ENCODE peak calls at places on chromosomes 12 and 14, in five cellular contexts. U is A549, S is SK-N-SH, M is HCT116, G is K562. K is an unnamed sample.

GRCh38 chr12:124389537-124390441 is 94.9 kb downstream of the RFLNA start:
- DNase-seq in S (no peak), U (no peak), M (no peak), G (no peak), K (no peak)

GRCh38 chr12:108568653-108569154 is 6.3 kb downstream of the ISCU start:
- DNase-seq in G (no peak), U (no peak), S (no peak), M (no peak), K (no peak)

GRCh38 chr14:72741836-72742681 is 151.8 kb downstream of the DPF3 start:
- DNase-seq in U (no peak), S (peak), M (no peak), G (peak), K (no peak)

GRCh38 chr12:115891551-115891950 is 385.9 kb downstream of the MED13L start:
- DNase-seq in S (no peak), U (no peak), M (no peak), G (no peak), K (no peak)

GRCh38 chr12:21456291-21456780 is 18.9 kb downstream of the PYROXD1 start:
- DNase-seq in M (no peak), S (no peak), U (no peak), G (no peak), K (no peak)

GRCh38 chr12:27158322-27158721 is 75.9 kb upstream of the C12orf71 start:
- DNase-seq in M (no peak), S (no peak), U (no peak), G (no peak), K (no peak)

GRCh38 chr12:52358575-52359350 is 8.5 kb downstream of the KRT85 start:
- DNase-seq in S (no peak), G (no peak), M (no peak), U (no peak), K (no peak)

GRCh38 chr14:99129211-99129696 is 142.7 kb downstream of the BCL11B start:
- DNase-seq in G (no peak), U (no peak), S (no peak), M (no peak), K (no peak)

GRCh38 chr12:153080-153746 is 60.7 kb downstream of the SLC6A12 start:
- DNase-seq in S (peak), M (peak), G (peak), U (peak), K (peak)

GRCh38 chr14:75418779-75419768 is 8.7 kb upstream of the JDP2 start:
- DNase-seq in G (peak), U (no peak), M (peak), S (no peak), K (no peak)

GRCh38 chr12:54222609-54223008 is 33.8 kb upstream of the SMUG1 start:
- DNase-seq in M (no peak), S (no peak), U (peak), G (no peak), K (peak)

GRCh38 chr12:5921027-5921909 is 23.8 kb downstream of the ANO2 start:
- DNase-seq in G (no peak), M (no peak), U (no peak), S (no peak), K (no peak)

GRCh38 chr14:29529418-29529817 is 398.2 kb downstream of the PRKD1 start:
- DNase-seq in M (no peak), S (peak), G (peak), U (no peak), K (peak)

GRCh38 chr14:85024931-85025330 is 505.0 kb upstream of the FLRT2 start:
- DNase-seq in M (no peak), U (no peak), S (no peak), G (no peak), K (no peak)

GRCh38 chr12:59844775-59845174 is 248.9 kb downstream of the SLC16A7 start:
- DNase-seq in G (no peak), M (no peak), U (no peak), S (no peak), K (no peak)

GRCh38 chr12:19967486-19967885 is 400.9 kb upstream of the PDE3A start:
- DNase-seq in U (peak), M (no peak), G (no peak), S (no peak), K (peak)

GRCh38 chr12:107967170-107967569 is 161.9 kb upstream of the WSCD2 start:
- DNase-seq in U (no peak), G (no peak), S (no peak), M (no peak), K (no peak)

GRCh38 chr12:87509233-87509820 is 519.9 kb downstream of the C12orf50 start:
- DNase-seq in S (peak), G (no peak), M (peak), U (peak), K (peak)

GRCh38 chr14:89401783-89402182 is 15.2 kb downstream of the FOXN3 start:
- DNase-seq in U (no peak), S (no peak), M (no peak), G (no peak), K (no peak)

GRCh38 chr12:32471601-32472001 is 72.2 kb downstream of the FGD4 start:
- DNase-seq in M (no peak), U (no peak), S (no peak), G (no peak), K (peak)

GRCh38 chr12:3520168-3520567 is 29.2 kb downstream of the PRMT8 start:
- DNase-seq in G (no peak), S (peak), U (no peak), M (no peak), K (no peak)

GRCh38 chr14:41950428-41950827 is 343.8 kb downstream of the LRFN5 start:
- DNase-seq in U (no peak), S (no peak), G (no peak), M (no peak), K (no peak)

GRCh38 chr12:713281-713875 is 39.0 kb upstream of the WNK1 start:
- DNase-seq in M (no peak), U (no peak), S (no peak), G (no peak), K (no peak)

GRCh38 chr12:51388826-51389225 is 2.4 kb downstream of the GALNT6 start:
- DNase-seq in M (no peak), G (no peak), U (no peak), S (no peak), K (no peak)

GRCh38 chr12:10873374-10873773 is 10.7 kb downstream of the PRH1 start:
- DNase-seq in M (no peak), U (no peak), S (no peak), G (no peak), K (peak)

GRCh38 chr12:9347328-9348127 is 139.3 kb upstream of the PZP start:
- DNase-seq in S (no peak), M (peak), U (no peak), G (no peak), K (peak)

GRCh38 chr12:9351136-9351535 is 142.9 kb upstream of the PZP start:
- DNase-seq in S (no peak), G (no peak), U (no peak), M (no peak), K (no peak)

GRCh38 chr12:9346866-9347327 is 138.7 kb upstream of the PZP start:
- DNase-seq in M (no peak), U (no peak), G (no peak), S (no peak), K (no peak)

GRCh38 chr12:9348906-9349518 is 140.8 kb upstream of the PZP start:
- DNase-seq in S (no peak), M (no peak), U (no peak), G (no peak), K (no peak)

GRCh38 chr12:9349888-9350885 is 142.0 kb upstream of the PZP start:
- DNase-seq in U (no peak), S (no peak), M (no peak), G (no peak), K (no peak)
- TF ChIP-seq RAD21 in U (no peak), S (no peak), M (no peak), G (no peak), K (no peak)

DNA sequence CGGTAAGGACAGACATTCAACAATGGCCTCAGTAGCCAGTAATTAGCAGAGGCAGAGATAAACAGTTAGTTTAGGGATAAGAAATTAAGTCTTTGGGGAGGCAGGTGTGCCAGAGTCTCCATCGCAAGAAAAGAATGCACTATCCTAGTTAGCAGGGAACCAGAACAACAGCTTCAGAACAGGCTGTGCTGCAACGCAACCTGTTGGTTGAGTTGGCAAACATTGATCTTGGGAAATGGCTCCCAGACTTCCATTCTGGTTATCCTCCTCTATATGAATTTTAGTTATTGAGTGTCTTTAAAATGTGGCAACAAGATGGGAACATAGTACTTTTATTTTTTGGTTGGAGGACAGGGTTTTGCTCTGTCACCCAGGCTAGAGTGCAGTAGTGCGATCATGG is 12.3 kb upstream of the LEMD3 start:
- DNase-seq in M (no peak), G (no peak), S (no peak), U (no peak), K (no peak)
- TF ChIP-seq RAD21 in M (no peak), G (no peak), S (no peak), U (no peak), K (no peak)

GRCh38 chr14:50025073-50025472 is 91.3 kb downstream of the VCPKMT start:
- DNase-seq in G (no peak), S (no peak), M (no peak), U (no peak), K (no peak)

GRCh38 chr14:50027797-50028196 is 88.6 kb downstream of the VCPKMT start:
- DNase-seq in U (no peak), M (no peak), G (no peak), S (no peak), K (no peak)

GRCh38 chr14:50023671-50024490 is 92.5 kb downstream of the VCPKMT start:
- DNase-seq in S (no peak), G (no peak), M (no peak), U (peak), K (peak)

GRCh38 chr14:50026396-50026795 is 90.0 kb downstream of the VCPKMT start:
- DNase-seq in S (no peak), U (no peak), M (no peak), G (no peak), K (no peak)

GRCh38 chr14:50025776-50026175 is 90.6 kb downstream of the VCPKMT start:
- DNase-seq in M (no peak), S (no peak), U (no peak), G (no peak), K (peak)
- TF ChIP-seq RAD21 in M (no peak), S (no peak), U (no peak), G (no peak), K (no peak)

GRCh38 chr14:24314377-24315193 is 3.3 kb downstream of the LTB4R start:
- DNase-seq in U (no peak), M (no peak), G (no peak), S (no peak), K (no peak)

GRCh38 chr14:24315243-24315806 is 4.0 kb downstream of the LTB4R start:
- DNase-seq in G (no peak), M (no peak), U (no peak), S (no peak), K (no peak)

GRCh38 chr14:24312736-24313507 is 1.6 kb downstream of the LTB4R start:
- DNase-seq in G (no peak), U (no peak), M (no peak), S (no peak), K (peak)

GRCh38 chr14:24311837-24312615 is 724 bp downstream of the LTB4R start:
- DNase-seq in S (no peak), M (no peak), G (no peak), U (no peak), K (no peak)

GRCh38 chr14:24313912-24314311 is 2.6 kb downstream of the LTB4R start:
- DNase-seq in M (no peak), U (no peak), S (no peak), G (no peak), K (no peak)
- TF ChIP-seq RAD21 in M (no peak), U (no peak), S (no peak), G (no peak), K (no peak)

GRCh38 chr12:109719123-109720022 is 5.7 kb downstream of the FAM222A start:
- DNase-seq in U (no peak), M (no peak), G (peak), S (peak), K (peak)
- TF ChIP-seq RAD21 in U (no peak), M (no peak), G (no peak), S (peak), K (no peak)

GRCh38 chr12:13088503-13088902 is 15.0 kb downstream of the GSG1 start:
- DNase-seq in S (no peak), G (no peak), M (no peak), U (no peak), K (no peak)
- TF ChIP-seq RAD21 in S (no peak), G (no peak), M (no peak), U (no peak), K (no peak)

DNA sequence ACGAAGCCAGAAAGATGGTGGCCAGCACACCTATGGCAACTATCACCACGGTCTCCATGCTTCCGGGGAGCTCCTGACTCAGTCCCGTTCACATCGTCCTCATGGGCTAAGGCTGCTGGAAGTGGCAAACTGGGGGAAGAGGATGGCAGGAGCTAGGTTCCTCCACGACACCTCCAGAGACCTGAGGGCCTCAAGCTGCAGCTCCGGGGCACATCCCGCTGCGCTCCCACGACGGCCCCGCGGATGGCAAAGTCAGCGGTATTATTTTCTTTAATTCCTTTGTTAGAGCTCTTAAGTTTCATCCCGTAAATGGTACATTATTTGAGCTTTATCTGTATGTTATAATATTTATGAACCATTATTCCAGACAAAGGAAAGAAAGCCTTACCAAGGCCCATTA is 190.5 kb downstream of the DACT1 start:
- DNase-seq in U (no peak), G (no peak), S (no peak), M (no peak), K (no peak)
- TF ChIP-seq RAD21 in U (no peak), G (no peak), S (no peak), M (no peak), K (no peak)

K was measured in IMR-90.